ENCODE peak calls at places on chromosomes 13 and 19, in five cellular contexts. A is mesendoderm, S is thoracic aorta, E is upper lobe of left lung, M is IMR-90. Y is an unnamed sample.

GRCh38 chr13:99354371-99354951 is 47.3 kb upstream of the GPR183 start:
- DNase-seq in E (no peak), A (no peak), M (no peak), S (no peak), Y (no peak)

GRCh38 chr19:42074513-42075363 is 1.2 kb upstream of the ZNF574 start:
- DNase-seq in A (no peak), M (no peak), S (no peak), E (no peak), Y (no peak)

GRCh38 chr19:30559446-30559845 is 187.3 kb downstream of the ZNF536 start:
- DNase-seq in E (no peak), M (no peak), A (no peak), S (no peak), Y (no peak)

GRCh38 chr13:91609353-91609752 is 210.9 kb downstream of the GPC5 start:
- DNase-seq in M (peak), S (no peak), E (no peak), A (no peak), Y (no peak)

GRCh38 chr19:31039151-31039550 is 310.1 kb downstream of the TSHZ3 start:
- DNase-seq in S (no peak), A (no peak), M (no peak), E (no peak), Y (no peak)

GRCh38 chr19:19661675-19662251 is 1.7 kb downstream of the ATP13A1 start:
- DNase-seq in M (no peak), A (peak), S (no peak), E (no peak), Y (no peak)

GRCh38 chr13:33865945-33866344 is 48.0 kb downstream of the RFC3 start:
- DNase-seq in M (no peak), A (no peak), S (no peak), E (no peak), Y (no peak)

GRCh38 chr13:37074703-37075102 is 15.2 kb upstream of the SUPT20H start:
- DNase-seq in A (peak), M (peak), E (no peak), S (no peak), Y (no peak)

GRCh38 chr19:13102666-13103584 is at the start of gene LYL1:
- DNase-seq in A (peak), M (no peak), S (no peak), E (peak), Y (peak)

GRCh38 chr13:99909836-99910619 is 61.5 kb downstream of the ZIC5 start:
- DNase-seq in A (no peak), S (no peak), E (no peak), M (no peak), Y (no peak)

GRCh38 chr19:40704491-40705361 is 12.0 kb downstream of the COQ8B start:
- DNase-seq in A (no peak), M (no peak), E (no peak), S (no peak), Y (no peak)

GRCh38 chr13:38582133-38582532 is 104.7 kb upstream of the FREM2 start:
- DNase-seq in E (no peak), A (peak), M (peak), S (no peak), Y (no peak)

GRCh38 chr19:42394751-42395150 is 4.7 kb upstream of the CNFN start:
- DNase-seq in M (peak), A (peak), E (no peak), S (no peak), Y (no peak)

GRCh38 chr19:34082289-34083077 is 89.8 kb upstream of the LSM14A start:
- DNase-seq in M (no peak), S (no peak), A (peak), E (no peak), Y (no peak)

GRCh38 chr19:4594199-4594598 is 34.7 kb upstream of the SEMA6B start:
- DNase-seq in M (peak), A (no peak), E (no peak), S (no peak), Y (no peak)

GRCh38 chr19:13646758-13647157 is 117.6 kb upstream of the MRI1 start:
- DNase-seq in S (no peak), E (no peak), A (no peak), M (no peak), Y (no peak)

GRCh38 chr13:97535619-97536018 is 101.7 kb downstream of the RAP2A start:
- DNase-seq in S (no peak), M (peak), E (no peak), A (no peak), Y (no peak)

GRCh38 chr13:19239114-19239860 is 57.7 kb upstream of the TUBA3C start:
- DNase-seq in A (no peak), S (no peak), M (no peak), E (no peak), Y (no peak)

GRCh38 chr19:40419066-40419612 is 6.0 kb upstream of the PRX start:
- DNase-seq in E (peak), A (no peak), M (no peak), S (no peak), Y (no peak)

GRCh38 chr19:18682807-18683108 is 722 bp upstream of the CRTC1 start:
- DNase-seq in M (no peak), S (no peak), E (no peak), A (no peak), Y (no peak)

GRCh38 chr19:28242317-28242927 is 970.5 kb downstream of the UQCRFS1 start:
- DNase-seq in M (no peak), S (no peak), E (no peak), A (peak), Y (no peak)

GRCh38 chr13:75347925-75348324 is 134.0 kb downstream of the TBC1D4 start:
- DNase-seq in A (no peak), S (no peak), M (no peak), E (no peak), Y (no peak)

GRCh38 chr13:97219226-97219625 is 2.9 kb upstream of the MBNL2 start:
- DNase-seq in M (no peak), E (no peak), A (no peak), S (no peak), Y (no peak)

GRCh38 chr13:58437436-58437835 is 805.9 kb downstream of the PCDH17 start:
- DNase-seq in M (no peak), E (no peak), S (no peak), A (no peak), Y (no peak)

GRCh38 chr19:6412111-6412999 is 12.3 kb downstream of the KHSRP start:
- DNase-seq in A (peak), S (no peak), E (no peak), M (no peak), Y (no peak)

GRCh38 chr13:91111476-91112190 is 235.9 kb upstream of the MIR17HG start:
- DNase-seq in M (no peak), A (no peak), E (no peak), S (no peak), Y (no peak)

GRCh38 chr19:29263305-29264080 is 50.5 kb upstream of the UQCRFS1 start:
- DNase-seq in S (no peak), E (no peak), M (peak), A (peak), Y (peak)

GRCh38 chr13:59261928-59262488 is 901.7 kb downstream of the DIAPH3 start:
- DNase-seq in A (peak), S (no peak), M (peak), E (no peak), Y (no peak)

GRCh38 chr19:19205416-19206410 is 2.5 kb upstream of the NR2C2AP start:
- DNase-seq in A (peak), M (no peak), E (no peak), S (no peak), Y (no peak)

GRCh38 chr19:16461630-16462051 is 10.1 kb downstream of the EPS15L1 start:
- DNase-seq in M (no peak), E (no peak), S (no peak), A (no peak), Y (no peak)

GRCh38 chr13:111937763-111938375 is 129.1 kb upstream of the SOX1 start:
- DNase-seq in M (no peak), E (no peak), A (no peak), S (no peak), Y (no peak)

GRCh38 chr19:51977346-51977745 is 9.3 kb downstream of the ZNF350 start:
- DNase-seq in A (no peak), S (no peak), E (no peak), M (no peak), Y (no peak)

GRCh38 chr13:85798999-85799646 is at the start of gene SLITRK6:
- DNase-seq in S (no peak), A (peak), E (no peak), M (peak), Y (no peak)

GRCh38 chr19:48186541-48186991 is 16.1 kb downstream of the ZSWIM9 start:
- DNase-seq in S (no peak), A (no peak), M (no peak), E (no peak), Y (no peak)

GRCh38 chr13:110157718-110158117 is 149.2 kb downstream of the COL4A1 start:
- DNase-seq in E (no peak), A (no peak), M (no peak), S (no peak), Y (no peak)

GRCh38 chr13:36352350-36352749 is 6.2 kb upstream of the SPART start:
- DNase-seq in M (peak), E (no peak), S (no peak), A (no peak), Y (no peak)

GRCh38 chr13:43227721-43228120 is 204.3 kb downstream of the DNAJC15 start:
- DNase-seq in A (peak), M (peak), S (no peak), E (no peak), Y (no peak)

GRCh38 chr13:112967666-112968379 is 1.2 kb upstream of the MCF2L start:
- DNase-seq in A (no peak), S (no peak), M (no peak), E (no peak), Y (no peak)
- H3K4me3 ChIP-seq in A (no peak), S (no peak), M (no peak), E (no peak), Y (peak)

DNA sequence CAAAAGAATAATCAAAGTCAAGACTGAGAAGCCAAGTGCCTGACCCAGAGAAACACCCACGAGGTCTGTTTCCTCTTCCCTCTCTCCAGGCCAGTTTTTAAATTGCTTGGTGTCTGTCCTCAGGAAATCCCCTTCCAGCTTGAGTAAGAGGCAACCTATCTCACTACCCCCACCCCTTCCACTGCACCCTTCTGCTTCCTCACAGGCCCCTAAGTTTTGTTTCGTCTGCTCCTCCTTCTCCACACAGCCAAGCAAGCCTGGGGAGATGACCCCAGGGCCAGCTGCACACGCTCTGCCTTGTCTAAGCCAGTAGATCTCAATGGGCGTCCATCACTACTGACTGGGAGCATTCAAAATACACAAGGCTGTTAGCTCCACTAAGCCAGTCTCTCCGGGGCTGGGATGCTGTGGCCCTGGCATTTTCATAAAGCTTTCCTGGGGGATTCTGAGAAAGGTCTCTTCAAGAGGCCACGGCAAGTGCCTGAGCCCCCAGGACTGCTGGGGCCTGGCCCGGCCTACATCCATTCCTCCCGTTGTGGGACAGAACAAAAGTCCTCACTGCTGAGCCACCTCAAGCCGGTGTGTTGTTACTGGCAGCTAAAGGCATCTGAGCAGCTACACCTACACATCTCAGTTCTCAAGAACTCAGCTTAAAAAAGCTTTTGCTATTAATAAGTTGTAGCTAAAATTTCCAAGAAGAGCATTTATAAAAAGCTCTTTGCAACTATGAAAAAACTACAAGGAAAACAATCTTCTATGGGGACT is 14.9 kb upstream of the IL4I1 start:
- DNase-seq in A (no peak), M (peak), S (no peak), E (no peak), Y (no peak)
- H3K27ac ChIP-seq in A (no peak), M (no peak), S (peak), E (no peak), Y (peak)

GRCh38 chr19:35246466-35247096 is 2.2 kb upstream of the LSR start:
- DNase-seq in A (no peak), S (no peak), E (no peak), M (no peak), Y (no peak)
- H3K4me3 ChIP-seq in A (no peak), S (no peak), E (no peak), M (no peak), Y (no peak)

GRCh38 chr19:8241646-8242045 is 32.5 kb downstream of the CERS4 start:
- DNase-seq in S (no peak), A (no peak), E (no peak), M (no peak), Y (no peak)

GRCh38 chr19:8239528-8240273 is 30.5 kb downstream of the CERS4 start:
- DNase-seq in M (no peak), E (no peak), S (no peak), A (no peak), Y (no peak)

GRCh38 chr19:8237026-8237425 is 27.9 kb downstream of the CERS4 start:
- DNase-seq in M (no peak), S (no peak), E (no peak), A (no peak), Y (no peak)

GRCh38 chr19:8240274-8241229 is 31.4 kb downstream of the CERS4 start:
- DNase-seq in S (peak), E (peak), A (peak), M (peak), Y (peak)

DNA sequence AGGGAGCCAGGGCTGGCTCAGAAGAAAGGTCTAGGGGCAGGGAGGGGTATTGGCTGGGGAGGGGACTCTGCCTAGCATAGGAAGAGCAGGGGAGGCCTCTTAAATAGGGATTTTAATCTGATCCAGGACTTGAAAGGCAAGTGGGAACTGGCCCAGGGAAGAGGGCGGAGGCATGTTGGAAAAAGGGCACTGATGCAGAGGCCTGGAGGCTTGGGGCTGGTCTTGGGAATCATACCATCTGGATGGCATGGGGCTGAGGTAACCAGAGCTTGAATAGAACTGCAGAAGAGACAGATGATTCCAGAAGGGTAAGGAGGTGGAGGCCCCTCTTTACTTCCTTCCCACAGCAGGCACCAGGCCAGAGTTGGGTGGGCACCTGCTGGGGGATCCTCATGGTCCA is 29.1 kb downstream of the CERS4 start:
- DNase-seq in E (no peak), S (no peak), M (no peak), A (no peak), Y (no peak)
- H3K27ac ChIP-seq in E (no peak), S (no peak), M (no peak), A (no peak), Y (no peak)

DNA sequence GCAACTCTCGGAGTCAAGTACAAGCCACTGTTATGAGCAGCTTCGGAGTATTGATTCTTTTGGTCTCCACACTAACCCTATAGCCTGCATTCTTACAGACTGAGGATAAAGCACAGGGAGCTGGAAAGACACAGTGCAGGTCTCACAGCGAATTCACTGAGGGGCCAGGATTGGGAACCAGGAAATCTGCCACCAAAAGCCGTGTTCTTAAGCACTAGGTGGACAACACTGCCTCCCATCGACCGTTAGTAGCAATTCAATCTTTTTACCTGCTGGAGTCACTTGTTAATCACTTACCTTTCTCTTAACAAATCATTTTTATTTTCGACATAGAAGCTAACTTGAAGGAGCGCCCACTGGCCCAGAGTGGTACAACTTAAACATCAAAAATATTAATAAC is 6.3 kb downstream of the PMIS2 start:
- DNase-seq in A (peak), M (peak), S (no peak), E (no peak), Y (no peak)
- H3K4me3 ChIP-seq in A (no peak), M (no peak), S (no peak), E (no peak), Y (no peak)

GRCh38 chr19:47000373-47000772 is 19.3 kb upstream of the NPAS1 start:
- DNase-seq in A (no peak), E (no peak), S (no peak), M (no peak), Y (no peak)

GRCh38 chr19:47001584-47001983 is 18.1 kb upstream of the NPAS1 start:
- DNase-seq in A (no peak), S (no peak), M (no peak), E (no peak), Y (no peak)

GRCh38 chr19:46999377-46999776 is 20.3 kb upstream of the NPAS1 start:
- DNase-seq in A (no peak), E (no peak), M (no peak), S (no peak), Y (no peak)

GRCh38 chr19:46999878-47000277 is 19.8 kb upstream of the NPAS1 start:
- DNase-seq in M (no peak), A (no peak), E (no peak), S (no peak), Y (no peak)

GRCh38 chr19:46998445-46999142 is 21.0 kb upstream of the NPAS1 start:
- DNase-seq in M (no peak), A (no peak), S (no peak), E (no peak), Y (no peak)
- H3K27ac ChIP-seq in M (no peak), A (no peak), S (no peak), E (no peak), Y (no peak)